ENCODE peak calls at places on chromosomes 13 and 19, in four cellular contexts. D is BJ, K is lung, X is heart left ventricle. V is an unnamed sample.
A peak's percentile ranks its signal among the peaks of the same experiment; 100 is the strongest.

GRCh38 chr13:78595819-78596700 is 7.3 kb downstream of the POU4F1 start:
- DNase-seq in D (no peak), K (no peak), X (no peak), V (peak; percentile 72)

GRCh38 chr19:958967-959685 is 25.0 kb upstream of the WDR18 start:
- DNase-seq in D (no peak), K (no peak), X (no peak), V (no peak)

GRCh38 chr19:13056052-13056660 is 46.5 kb downstream of the LYL1 start:
- DNase-seq in D (no peak), K (peak; percentile 88), X (peak; percentile 66), V (no peak)

GRCh38 chr13:75507027-75508001 is 25.3 kb upstream of the TBC1D4 start:
- DNase-seq in D (no peak), K (no peak), X (no peak), V (no peak)

GRCh38 chr13:43360911-43361605 is 337.7 kb downstream of the DNAJC15 start:
- DNase-seq in D (no peak), K (no peak), X (no peak), V (no peak)

GRCh38 chr13:113220877-113221276 is 11.5 kb downstream of the CUL4A start:
- DNase-seq in D (no peak), K (no peak), X (peak; percentile 52), V (no peak)

GRCh38 chr13:44243198-44243852 is 130.3 kb upstream of the SERP2 start:
- DNase-seq in D (no peak), K (no peak), X (peak; percentile 46), V (no peak)

GRCh38 chr19:40365613-40366401 is 17.3 kb downstream of the PLD3 start:
- DNase-seq in D (no peak), K (peak; percentile 78), X (peak; percentile 68), V (no peak)

GRCh38 chr13:94479559-94480095 is at the start of gene DCT:
- DNase-seq in D (no peak), K (no peak), X (no peak), V (no peak)

GRCh38 chr13:21759911-21760310 is 89.0 kb downstream of the FGF9 start:
- DNase-seq in D (no peak), K (no peak), X (no peak), V (no peak)

GRCh38 chr13:60139272-60139671 is 24.5 kb downstream of the DIAPH3 start:
- DNase-seq in D (no peak), K (no peak), X (no peak), V (no peak)

GRCh38 chr19:10612515-10613119 is 12.7 kb upstream of the SLC44A2 start:
- DNase-seq in D (no peak), K (peak; percentile 77), X (peak; percentile 94), V (no peak)

GRCh38 chr19:2231621-2232221 is 4.4 kb downstream of the PLEKHJ1 start:
- DNase-seq in D (no peak), K (no peak), X (no peak), V (no peak)

DNA sequence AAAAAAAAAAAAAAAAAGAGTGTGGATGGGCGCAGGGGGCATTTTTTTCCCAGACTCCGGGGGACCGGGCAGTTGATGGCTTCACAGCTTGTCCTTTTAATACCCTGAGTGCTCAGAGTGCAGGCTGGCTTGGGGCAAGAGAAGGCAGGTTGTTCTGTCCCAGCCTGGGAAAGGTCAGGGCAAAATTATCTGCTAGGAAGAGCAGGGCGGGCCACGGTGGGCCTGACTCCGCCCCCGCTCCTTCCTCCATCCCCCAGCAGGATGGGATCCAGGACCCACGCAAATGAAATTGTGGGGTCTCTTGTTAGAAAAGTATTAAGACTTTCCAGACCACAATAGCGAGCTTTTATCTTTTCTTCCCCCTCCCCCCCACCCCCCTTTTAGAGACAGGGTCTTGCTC is 70.7 kb downstream of the PTPRS start:
- DNase-seq in D (no peak), K (no peak), X (no peak), V (no peak)
- TF ChIP-seq CTCF in D (no peak), K (no peak), X (no peak), V (no peak)

GRCh38 chr19:51600940-51601575 is 29.1 kb downstream of the SIGLEC5 start:
- DNase-seq in D (no peak), K (no peak), X (no peak), V (no peak)
- TF ChIP-seq CTCF in D (no peak), K (no peak), X (no peak), V (no peak)

DNA sequence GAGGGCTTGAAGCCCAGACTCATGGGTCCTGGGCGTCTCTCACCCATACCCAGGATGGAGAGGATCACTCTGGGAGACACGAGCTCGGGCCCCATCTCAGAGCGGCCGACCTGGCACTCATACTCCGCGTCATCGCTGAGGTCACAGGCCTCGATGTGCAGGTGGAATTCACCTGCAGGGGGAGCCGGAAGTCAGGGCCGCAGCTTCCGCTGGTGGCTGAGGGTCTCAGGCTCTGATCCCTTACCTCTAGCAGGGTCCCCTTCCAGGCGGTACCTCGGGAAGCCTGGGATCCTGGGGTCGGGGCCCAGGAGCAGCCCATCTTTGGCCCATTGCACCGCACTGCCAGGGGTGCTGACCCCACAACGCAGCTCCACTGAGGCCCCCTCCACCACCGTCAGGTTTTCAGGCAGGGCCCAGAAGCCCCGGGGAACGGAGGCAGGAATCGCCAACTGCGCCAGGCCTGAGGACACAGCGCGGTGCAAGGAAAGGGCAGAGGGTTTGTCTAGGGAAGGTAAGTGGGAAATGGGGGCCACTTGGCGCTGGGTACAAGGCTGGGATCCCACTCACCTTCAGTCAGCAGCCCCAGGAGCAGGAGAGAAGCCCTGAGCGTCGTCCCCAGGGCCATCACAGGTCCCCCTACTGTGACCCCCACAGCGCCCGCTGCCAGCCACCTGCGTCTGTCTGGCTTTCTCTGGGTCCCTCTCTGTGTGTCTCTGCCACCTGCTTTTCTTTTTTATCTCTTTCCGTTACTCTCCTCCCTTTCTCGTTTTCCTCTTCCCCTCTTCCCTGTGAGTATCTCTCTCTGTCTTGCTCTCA is 883 bp downstream of the NPHS1 start:
- DNase-seq in D (no peak), K (no peak), X (no peak), V (no peak)
- TF ChIP-seq CTCF in D (no peak), K (no peak), X (no peak), V (peak; percentile 25)

GRCh38 chr19:29872224-29872731 is 60.5 kb downstream of the CCNE1 start:
- DNase-seq in D (no peak), K (no peak), X (no peak), V (peak; percentile 59)
- TF ChIP-seq CTCF in D (no peak), K (no peak), X (no peak), V (peak; percentile 54)

GRCh38 chr19:50607874-50608785 is 31.6 kb downstream of the SYT3 start:
- DNase-seq in D (no peak), K (peak; percentile 82), X (peak; percentile 75), V (no peak)
- TF ChIP-seq CTCF in D (peak; percentile 46), K (peak; percentile 7), X (peak; percentile 26), V (peak; percentile 73)